ENCODE peak calls at places on chromosomes 11 and 22, in eight cellular contexts. Q is GM23248; P is activated CD4-positive, alpha-beta T cell treated with anti-CD3 and anti-CD28 coated beads, Interleukin-2, amount 50 U/mL, for 1 hour; J is activated naive CD4-positive, alpha-beta T cell treated with anti-CD3 and anti-CD28 coated beads, Interleukin-2, amount 50 U/mL, for 16 hours; R is Daoy; D is astrocyte of the cerebellum; N is HTR-8/SVneo; L is GM12891. T is an unnamed sample.

GRCh38 chr11:36086366-36086765 is 142.5 kb downstream of the LDLRAD3 start:
- DNase-seq in N (no peak), R (no peak), Q (no peak), J (no peak), L (no peak), P (no peak), D (no peak), T (no peak)

GRCh38 chr22:25060522-25061071 is 108.1 kb downstream of the KIAA1671 start:
- DNase-seq in J (peak; percentile 51), N (no peak), Q (no peak), D (no peak), R (no peak), P (no peak), L (no peak), T (no peak)

GRCh38 chr11:88475991-88476418 is 138.5 kb upstream of the CTSC start:
- DNase-seq in L (no peak), J (no peak), P (no peak), D (no peak), N (no peak), Q (peak; percentile 58), R (no peak), T (no peak)

GRCh38 chr22:41603873-41604332 is 14.3 kb upstream of the PMM1 start:
- DNase-seq in R (peak; percentile 30), Q (no peak), L (peak; percentile 54), N (no peak), D (no peak), P (peak; percentile 51), J (no peak), T (no peak)

GRCh38 chr11:13313005-13313819 is 35.6 kb downstream of the BMAL1 start:
- DNase-seq in R (peak; percentile 21), P (no peak), N (no peak), D (no peak), J (no peak), Q (peak; percentile 47), L (no peak), T (no peak)

GRCh38 chr11:128482512-128483191 is 104.7 kb downstream of the ETS1 start:
- DNase-seq in J (peak; percentile 58), L (no peak), N (no peak), D (peak; percentile 73), R (peak; percentile 62), P (no peak), Q (peak; percentile 76), T (no peak)

GRCh38 chr11:2530855-2531200 is 86.0 kb downstream of the KCNQ1 start:
- DNase-seq in Q (no peak), J (peak; percentile 8), D (no peak), P (no peak), R (no peak), N (no peak), L (no peak), T (no peak)

GRCh38 chr22:26610072-26610958 is 7.5 kb downstream of the CRYBB1 start:
- DNase-seq in R (peak; percentile 95), P (peak; percentile 8), Q (peak; percentile 93), J (no peak), D (peak; percentile 91), L (peak; percentile 65), N (peak; percentile 52), T (peak; percentile 86)

GRCh38 chr22:24576793-24577192 is 16.1 kb downstream of the LRRC75B start:
- DNase-seq in J (no peak), D (no peak), R (no peak), P (no peak), L (no peak), Q (no peak), N (no peak), T (no peak)

GRCh38 chr22:39021552-39022250 is 774 bp downstream of the APOBEC3D start:
- DNase-seq in P (no peak), D (no peak), R (peak; percentile 10), L (no peak), N (no peak), J (no peak), Q (peak; percentile 5), T (no peak)

GRCh38 chr11:47532597-47533213 is 20.2 kb downstream of the CELF1 start:
- DNase-seq in N (no peak), R (no peak), P (no peak), J (no peak), L (no peak), D (no peak), Q (peak; percentile 42), T (no peak)

GRCh38 chr11:69356703-69357457 is 62.9 kb downstream of the MYEOV start:
- DNase-seq in J (no peak), L (no peak), P (no peak), D (no peak), Q (no peak), N (no peak), R (no peak), T (no peak)

GRCh38 chr22:44382461-44383038 is 69.8 kb upstream of the SHISAL1 start:
- DNase-seq in L (no peak), D (no peak), J (no peak), N (no peak), P (no peak), Q (no peak), R (no peak), T (no peak)

GRCh38 chr11:103676413-103676812 is 360.0 kb upstream of the DDI1 start:
- DNase-seq in P (no peak), D (no peak), R (no peak), J (no peak), Q (peak; percentile 13), L (no peak), N (no peak), T (no peak)

GRCh38 chr11:84969103-84969502 is 658.0 kb downstream of the DLG2 start:
- DNase-seq in P (no peak), N (no peak), R (no peak), D (peak; percentile 20), L (no peak), J (no peak), Q (peak; percentile 51), T (no peak)

GRCh38 chr11:19803506-19803998 is 90.9 kb downstream of the NAV2 start:
- DNase-seq in Q (no peak), R (no peak), D (no peak), L (no peak), P (no peak), N (no peak), J (no peak), T (no peak)

GRCh38 chr11:16610738-16611388 is 127.6 kb upstream of the C11orf58 start:
- DNase-seq in D (no peak), Q (no peak), L (no peak), J (no peak), P (no peak), N (no peak), R (no peak), T (no peak)

GRCh38 chr11:62875698-62876483 is 4.8 kb upstream of the SLC3A2 start:
- DNase-seq in Q (no peak), R (no peak), D (no peak), N (no peak), L (no peak), J (no peak), P (no peak), T (no peak)

GRCh38 chr11:76803023-76803422 is 19.9 kb downstream of the TSKU start:
- DNase-seq in L (no peak), N (no peak), J (no peak), P (no peak), D (no peak), Q (peak; percentile 72), R (no peak), T (no peak)

GRCh38 chr11:11512502-11512901 is 109.3 kb downstream of the GALNT18 start:
- DNase-seq in P (no peak), N (no peak), D (no peak), L (no peak), Q (no peak), R (no peak), J (no peak), T (no peak)

GRCh38 chr11:109629734-109630133 is 207.7 kb downstream of the C11orf87 start:
- DNase-seq in N (no peak), R (no peak), L (no peak), P (no peak), Q (no peak), J (no peak), D (no peak), T (no peak)

GRCh38 chr11:9923280-9923679 is 259.4 kb downstream of the SWAP70 start:
- DNase-seq in N (no peak), P (no peak), Q (no peak), J (no peak), D (no peak), L (no peak), R (no peak), T (no peak)